ENCODE peak calls at places on chromosomes 1 and 21, in eight cellular contexts. L, D, T, S, X, F, J and H are unnamed samples.

GRCh38 chr21:35217504-35218060 is 168.5 kb upstream of the RUNX1 start:
- DNase-seq in D (peak), T (peak), S (no peak), J (no peak), X (no peak), F (no peak), L (peak), H (no peak)

GRCh38 chr1:25028910-25029599 is 99.0 kb upstream of the RUNX3 start:
- DNase-seq in L (no peak), F (no peak), D (no peak), J (no peak), T (no peak), X (no peak), S (no peak), H (no peak)

GRCh38 chr1:17053071-17053684 is 654 bp downstream of the SDHB start:
- DNase-seq in X (no peak), J (no peak), F (peak), L (no peak), T (no peak), S (no peak), D (no peak), H (no peak)

GRCh38 chr1:39566441-39567137 is 10.0 kb downstream of the PABPC4 start:
- DNase-seq in X (no peak), J (no peak), T (no peak), D (no peak), F (no peak), L (no peak), S (no peak), H (no peak)

GRCh38 chr1:221039616-221040015 is 160.4 kb downstream of the HLX start:
- DNase-seq in L (peak), D (peak), S (no peak), T (peak), J (no peak), X (no peak), F (no peak), H (no peak)

GRCh38 chr1:184255560-184255959 is 131.3 kb upstream of the C1orf21 start:
- DNase-seq in X (no peak), T (no peak), F (no peak), D (no peak), S (no peak), J (no peak), L (no peak), H (no peak)

GRCh38 chr1:152247316-152247715 is 23.3 kb upstream of the HRNR start:
- DNase-seq in S (no peak), X (no peak), D (no peak), J (no peak), L (no peak), T (no peak), F (no peak), H (no peak)

GRCh38 chr1:18949689-18950414 is 6.6 kb downstream of the IFFO2 start:
- DNase-seq in D (peak), T (peak), F (no peak), X (peak), S (peak), L (peak), J (no peak), H (no peak)

GRCh38 chr1:152013664-152014237 is 20.1 kb upstream of the S100A10 start:
- DNase-seq in J (no peak), T (peak), F (no peak), L (peak), X (no peak), S (no peak), D (peak), H (peak)

GRCh38 chr21:29323189-29323588 is 24.5 kb downstream of the BACH1 start:
- DNase-seq in F (no peak), X (no peak), J (no peak), T (no peak), D (no peak), L (no peak), S (no peak), H (no peak)

GRCh38 chr1:109589177-109589576 is 30.2 kb downstream of the GNAT2 start:
- DNase-seq in D (no peak), S (no peak), X (no peak), J (no peak), L (no peak), F (no peak), T (no peak), H (no peak)

GRCh38 chr21:42063206-42063577 is 7.9 kb upstream of the UMODL1 start:
- DNase-seq in F (peak), J (no peak), T (no peak), D (no peak), X (no peak), L (no peak), S (no peak), H (no peak)

GRCh38 chr21:38503588-38503987 is 5.3 kb upstream of the ERG start:
- DNase-seq in F (no peak), T (peak), L (peak), D (peak), J (no peak), X (peak), S (no peak), H (no peak)

GRCh38 chr1:47434051-47434842 is 3.6 kb upstream of the FOXD2 start:
- DNase-seq in X (peak), J (peak), T (peak), S (peak), L (peak), F (peak), D (peak), H (peak)

GRCh38 chr1:47437518-47438320 is at the start of gene FOXD2:
- DNase-seq in X (peak), F (peak), J (peak), D (peak), L (peak), T (peak), S (peak), H (peak)

GRCh38 chr1:47436304-47436978 is 1.4 kb upstream of the FOXD2 start:
- DNase-seq in J (peak), F (peak), T (peak), L (peak), X (peak), D (peak), S (peak), H (peak)

GRCh38 chr1:47436979-47437517 is 796 bp upstream of the FOXD2 start:
- DNase-seq in D (peak), F (peak), J (no peak), X (no peak), T (peak), S (no peak), L (peak), H (no peak)

DNA sequence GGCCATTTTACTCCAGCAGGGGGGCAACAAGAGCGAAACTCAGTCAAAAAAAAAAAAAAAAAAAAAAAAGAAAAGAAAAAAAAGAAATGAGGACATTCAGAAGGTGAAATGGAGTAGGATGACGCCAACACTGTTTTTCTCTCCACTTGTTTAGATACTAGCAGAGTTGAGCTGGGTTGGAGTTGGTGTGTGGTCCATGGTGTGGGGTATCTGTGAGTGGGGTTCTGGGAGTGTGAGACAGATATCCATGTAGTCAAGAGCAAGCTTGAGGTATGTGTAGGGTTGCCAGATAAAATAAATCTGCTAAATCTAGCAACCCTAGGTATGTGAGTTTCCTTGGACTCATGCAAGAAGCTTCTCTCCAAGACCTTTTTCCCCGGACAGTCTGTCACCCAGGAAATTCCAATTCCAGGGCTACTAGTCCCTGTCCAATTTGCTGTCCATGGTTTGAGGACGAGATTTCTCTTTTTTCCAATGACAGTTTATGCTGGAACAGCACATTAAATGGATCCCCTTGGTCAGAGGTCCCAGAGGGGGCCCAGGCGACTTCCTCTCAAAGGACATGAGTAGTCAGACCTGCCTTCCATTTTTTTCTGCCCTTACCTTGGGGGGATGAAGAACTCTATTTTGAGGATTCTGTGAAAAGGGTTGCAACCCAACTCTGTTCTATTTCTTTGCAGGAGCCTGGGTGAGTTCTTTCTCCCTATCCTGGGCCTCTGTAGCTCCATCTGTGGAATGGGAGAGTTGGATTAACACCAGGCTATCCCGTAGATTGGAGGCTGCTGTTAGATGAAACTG is 2.1 kb upstream of the FOXD2 start:
- DNase-seq in D (no peak), L (no peak), F (no peak), J (no peak), S (no peak), X (no peak), T (no peak), H (no peak)
- H3K4me3 ChIP-seq in D (no peak), L (peak), F (peak), J (no peak), S (no peak), X (no peak), T (no peak), H (no peak)

DNA sequence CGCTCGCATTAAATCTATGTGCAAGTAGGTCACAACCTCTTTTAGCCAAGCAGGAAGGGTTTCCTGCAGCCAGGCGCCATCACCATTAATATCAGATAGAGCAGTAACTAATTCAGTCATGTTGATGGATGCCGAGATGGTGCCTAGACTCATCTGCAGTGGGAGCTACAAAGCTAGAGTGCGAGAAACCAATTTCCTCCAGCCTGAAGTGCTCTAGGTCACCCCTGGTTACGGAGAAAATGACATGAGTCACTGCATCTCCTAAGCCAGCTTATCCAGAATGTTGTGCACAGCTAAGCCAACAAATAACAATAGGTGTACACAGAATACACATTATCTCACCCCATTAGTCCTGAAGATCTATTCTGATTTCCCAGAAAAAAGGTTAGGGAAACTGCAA is 36.0 kb downstream of the OVAAL start:
- DNase-seq in S (no peak), J (no peak), D (no peak), F (no peak), L (no peak), T (no peak), X (no peak), H (no peak)
- H3K4me3 ChIP-seq in S (no peak), J (no peak), D (no peak), F (no peak), L (no peak), T (no peak), X (no peak), H (no peak)

GRCh38 chr1:215081566-215082531 is 688 bp upstream of the KCNK2 start:
- DNase-seq in L (peak), X (no peak), F (no peak), S (no peak), J (no peak), D (peak), T (peak), H (no peak)

GRCh38 chr1:215087603-215088002 is 5.1 kb downstream of the KCNK2 start:
- DNase-seq in F (no peak), L (no peak), S (no peak), J (no peak), D (no peak), T (no peak), X (no peak), H (no peak)

GRCh38 chr1:215083408-215083961 is 948 bp downstream of the KCNK2 start:
- DNase-seq in J (no peak), L (peak), S (peak), T (peak), D (peak), F (peak), X (no peak), H (peak)

GRCh38 chr1:215079456-215079855 is 3.1 kb upstream of the KCNK2 start:
- DNase-seq in T (peak), F (no peak), X (no peak), J (no peak), L (peak), S (no peak), D (peak), H (no peak)

DNA sequence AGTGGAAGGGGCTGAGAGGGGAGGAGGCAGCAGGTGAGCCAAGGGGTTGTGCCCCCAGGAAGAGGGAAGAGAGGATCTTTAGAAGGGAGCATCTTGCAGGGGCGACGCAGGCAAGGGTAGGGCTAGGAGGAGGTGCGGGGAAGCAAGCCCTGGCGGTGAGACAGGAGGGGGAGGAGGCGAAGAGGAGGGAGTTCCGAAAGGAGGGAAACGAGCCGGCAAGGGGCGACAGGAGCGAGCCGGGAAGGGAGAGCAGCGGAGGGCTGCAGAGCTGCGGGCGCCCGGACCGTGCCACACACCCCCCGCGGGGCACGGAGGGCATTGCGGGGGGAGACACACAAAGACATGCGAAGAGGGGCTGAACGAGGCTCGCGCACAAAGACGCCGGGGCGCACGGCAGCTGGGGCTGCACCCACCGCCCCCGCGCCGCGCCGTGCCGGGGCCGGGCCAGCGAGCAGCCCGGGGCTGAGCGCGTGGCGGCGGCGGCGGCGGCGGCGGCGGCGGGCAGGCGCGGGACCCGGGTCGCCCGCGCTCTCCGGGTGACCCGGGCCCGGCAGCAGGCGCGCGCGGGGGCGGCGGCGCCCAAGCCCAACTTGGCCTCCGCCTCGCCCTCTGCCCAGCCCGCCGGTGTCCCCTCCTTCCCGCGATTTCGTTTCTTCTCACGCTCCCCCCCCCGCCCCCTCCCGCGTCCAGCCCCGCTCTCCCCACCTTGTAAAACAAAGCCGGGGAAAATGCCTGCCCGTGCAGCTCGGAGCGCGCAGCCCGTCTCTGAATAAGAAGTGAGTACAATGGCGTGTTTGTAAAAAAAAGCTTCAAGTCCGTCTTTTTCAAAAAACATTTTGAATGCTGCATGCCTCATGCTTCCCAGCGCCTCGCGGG is at the start of gene KCNK2:
- DNase-seq in X (no peak), S (no peak), L (peak), F (peak), D (peak), J (no peak), T (peak), H (peak)
- H3K4me3 ChIP-seq in X (peak), S (peak), L (peak), F (peak), D (peak), J (peak), T (peak), H (peak)

DNA sequence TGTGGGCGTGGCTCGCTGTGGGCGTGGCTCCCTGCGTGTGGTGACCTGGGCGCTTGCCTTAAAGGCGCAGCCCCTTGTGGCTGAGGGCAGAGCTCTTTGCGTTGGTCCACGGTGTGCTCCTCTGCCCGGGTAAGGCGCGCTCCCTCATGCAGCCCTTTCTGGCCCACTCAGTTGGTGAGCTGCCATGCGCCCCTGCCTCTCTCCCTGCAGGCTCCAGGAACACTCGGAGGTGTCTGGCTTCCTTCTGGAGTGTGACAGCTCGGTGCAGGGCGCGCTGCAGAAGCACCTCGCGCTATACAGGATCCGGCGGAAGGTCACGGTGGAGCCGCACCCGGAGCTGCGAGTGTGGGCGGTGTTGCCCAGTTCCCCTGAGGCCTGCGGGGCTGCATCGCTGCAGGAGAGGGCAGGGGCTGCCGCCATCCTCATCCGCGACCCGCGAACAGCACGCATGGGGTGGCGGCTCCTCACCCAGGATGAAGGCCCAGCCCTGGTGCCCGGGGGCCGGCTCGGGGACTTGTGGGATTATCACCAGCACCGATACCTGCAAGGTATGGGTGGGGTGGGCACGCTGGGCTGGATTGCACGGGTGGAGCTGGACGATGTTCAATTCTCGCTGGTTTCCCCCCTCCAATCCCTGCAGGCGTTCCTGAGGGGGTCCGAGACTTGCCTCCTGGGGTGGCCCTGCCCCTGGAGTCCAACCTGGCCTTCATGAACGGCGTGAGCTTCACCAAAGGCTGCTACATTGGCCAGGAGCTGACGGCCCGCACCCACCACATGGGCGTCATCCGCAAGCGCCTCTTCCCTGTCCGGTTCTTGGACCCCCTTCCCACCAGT is 9.1 kb downstream of the IBA57 start:
- DNase-seq in J (no peak), D (no peak), L (peak), S (peak), T (no peak), F (no peak), X (no peak), H (peak)
- H3K4me3 ChIP-seq in J (no peak), D (no peak), L (no peak), S (peak), T (no peak), F (no peak), X (no peak), H (no peak)

GRCh38 chr21:45269861-45270260 is 17.8 kb downstream of the POFUT2 start:
- DNase-seq in S (peak), F (peak), T (no peak), J (no peak), D (no peak), L (no peak), X (no peak), H (peak)
- H3K4me3 ChIP-seq in S (no peak), F (no peak), T (no peak), J (no peak), D (no peak), L (no peak), X (no peak), H (no peak)

GRCh38 chr1:197920345-197921117 is 3.4 kb downstream of the LHX9 start:
- DNase-seq in S (no peak), L (no peak), X (no peak), D (no peak), T (no peak), F (no peak), J (no peak), H (no peak)

GRCh38 chr1:197922070-197922390 is 4.9 kb downstream of the LHX9 start:
- DNase-seq in X (no peak), J (no peak), S (no peak), T (no peak), L (no peak), D (no peak), F (no peak), H (no peak)

GRCh38 chr1:197919523-197920301 is 2.5 kb downstream of the LHX9 start:
- DNase-seq in L (no peak), T (no peak), J (no peak), D (no peak), X (no peak), S (no peak), F (no peak), H (no peak)

GRCh38 chr1:197923013-197923412 is 5.8 kb downstream of the LHX9 start:
- DNase-seq in J (no peak), L (no peak), F (no peak), X (no peak), T (no peak), S (no peak), D (no peak), H (peak)

GRCh38 chr1:197921235-197922069 is 4.3 kb downstream of the LHX9 start:
- DNase-seq in X (no peak), S (no peak), L (no peak), F (peak), J (no peak), D (no peak), T (no peak), H (no peak)
- H3K4me3 ChIP-seq in X (no peak), S (no peak), L (no peak), F (no peak), J (no peak), D (peak), T (no peak), H (no peak)

DNA sequence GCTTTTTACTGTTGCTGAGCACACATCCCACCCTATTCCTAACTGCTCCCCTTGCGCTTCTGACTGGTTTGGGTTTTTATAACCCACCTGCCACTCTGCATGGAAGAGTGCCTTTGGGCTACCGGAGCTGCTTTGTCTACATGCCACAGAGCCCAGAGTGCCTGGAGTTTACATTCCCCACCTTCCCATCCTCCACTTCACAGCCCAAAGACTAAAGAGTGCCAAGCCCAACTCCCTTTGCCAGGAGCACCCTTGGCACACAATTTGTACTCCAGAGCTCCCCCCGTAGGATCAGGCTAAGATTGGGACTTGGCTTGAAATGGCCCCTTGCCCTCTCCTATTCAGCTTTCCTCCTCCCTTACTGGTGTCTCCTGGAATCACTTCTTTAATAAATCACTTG is 63.3 kb downstream of the LHX9 start:
- DNase-seq in F (no peak), D (no peak), J (no peak), S (no peak), T (no peak), L (no peak), X (peak), H (no peak)
- H3K4me3 ChIP-seq in F (no peak), D (no peak), J (no peak), S (no peak), T (no peak), L (no peak), X (no peak), H (no peak)